ENCODE peak calls at places on chromosomes 16 and 17, in seven cellular contexts. P, H, A, F, K, J and L are unnamed samples.

GRCh38 chr16:83928341-83929055 is 24.5 kb upstream of the OSGIN1 start:
- DNase-seq in P (no peak), H (peak), A (no peak), F (no peak), K (no peak), J (peak), L (no peak)

GRCh38 chr17:66525338-66525737 is 222.9 kb downstream of the PRKCA start:
- DNase-seq in P (no peak), H (no peak), A (no peak), F (no peak), K (no peak), J (no peak), L (no peak)

GRCh38 chr16:20857281-20857680 is 42.9 kb downstream of the DCUN1D3 start:
- DNase-seq in P (no peak), H (no peak), A (no peak), F (no peak), K (no peak), J (no peak), L (no peak)

GRCh38 chr17:44655983-44656700 is at the start of gene MEIOC:
- DNase-seq in P (peak), H (no peak), A (no peak), F (peak), K (no peak), J (peak), L (peak)

GRCh38 chr17:34733351-34733750 is 154.0 kb downstream of the TMEM132E start:
- DNase-seq in P (no peak), H (no peak), A (no peak), F (no peak), K (no peak), J (no peak), L (no peak)

GRCh38 chr17:17353625-17354484 is 50.7 kb downstream of the NT5M start:
- DNase-seq in P (no peak), H (no peak), A (no peak), F (no peak), K (no peak), J (no peak), L (no peak)

GRCh38 chr17:73901661-73902415 is 257.6 kb upstream of the SDK2 start:
- DNase-seq in P (peak), H (no peak), A (no peak), F (peak), K (peak), J (no peak), L (peak)

GRCh38 chr16:847151-847550 is 46.6 kb upstream of the GNG13 start:
- DNase-seq in P (no peak), H (no peak), A (no peak), F (no peak), K (no peak), J (no peak), L (no peak)

GRCh38 chr17:71969500-71969899 is 151.3 kb upstream of the SOX9 start:
- DNase-seq in P (no peak), H (no peak), A (no peak), F (no peak), K (no peak), J (no peak), L (no peak)